ENCODE peak calls at places on chromosomes 5 and 9, in ten cellular contexts. N is sciatic nerve, C is GM04503, H is tibial nerve, E is mucosa of descending colon, S is GM23248, P is H4, U is glomerular endothelial cell, W is kidney tubule cell, J is NCI-H1417. L is an unnamed sample.

GRCh38 chr9:114779352-114779845 is 26.4 kb downstream of the TNFSF15 start:
- DNase-seq in S (peak), N (peak), P (peak), J (peak), H (no peak), E (peak), W (peak), U (peak), C (no peak), L (peak)

GRCh38 chr9:96413312-96414221 is 4.6 kb downstream of the ZNF367 start:
- DNase-seq in J (peak), P (no peak), S (no peak), E (no peak), W (no peak), N (no peak), U (no peak), H (no peak), C (no peak), L (no peak)

GRCh38 chr5:149283611-149284480 is 12.2 kb downstream of the AFAP1L1 start:
- DNase-seq in W (no peak), P (no peak), E (no peak), C (no peak), U (no peak), H (no peak), J (peak), S (peak), N (no peak), L (no peak)

GRCh38 chr5:146562461-146562860 is 46.5 kb upstream of the GPR151 start:
- DNase-seq in S (no peak), N (no peak), J (no peak), P (no peak), H (no peak), U (no peak), E (no peak), W (no peak), C (no peak), L (no peak)

GRCh38 chr9:118891213-118891612 is 478.0 kb downstream of the BRINP1 start:
- DNase-seq in U (no peak), H (no peak), N (no peak), P (no peak), W (no peak), E (no peak), J (no peak), C (no peak), S (no peak), L (no peak)

GRCh38 chr9:69874301-69875060 is 53.9 kb downstream of the CFAP95 start:
- DNase-seq in W (peak), H (no peak), U (no peak), S (peak), J (no peak), P (no peak), N (no peak), C (peak), E (no peak), L (no peak)

GRCh38 chr5:151637676-151638075 is 46.5 kb upstream of the FAT2 start:
- DNase-seq in U (no peak), C (no peak), S (peak), N (no peak), P (no peak), E (no peak), H (no peak), J (no peak), W (no peak), L (no peak)

GRCh38 chr9:95008151-95008771 is 281.8 kb downstream of the AOPEP start:
- DNase-seq in U (no peak), H (no peak), P (no peak), J (no peak), E (no peak), N (no peak), W (peak), S (peak), C (no peak), L (no peak)

GRCh38 chr9:121841771-121842611 is 190.6 kb downstream of the DAB2IP start:
- DNase-seq in P (no peak), H (no peak), E (no peak), N (peak), C (no peak), J (no peak), S (peak), U (no peak), W (peak), L (no peak)